ENCODE peak calls at places on chromosomes 5 and 9, in eight cellular contexts. L, R, G, N, H, Z, F and S are unnamed samples.

GRCh38 chr5:68134033-68134668 is 81.4 kb upstream of the PIK3R1 start:
- DNase-seq in L (no peak), R (no peak), G (no peak), N (peak; percentile 43), H (peak; percentile 34), Z (peak; percentile 16), F (no peak), S (no peak)

GRCh38 chr5:85604786-85605185 is 1013.0 kb upstream of the COX7C start:
- DNase-seq in L (no peak), R (no peak), G (no peak), N (no peak), H (no peak), Z (no peak), F (no peak), S (no peak)

GRCh38 chr9:89814340-89815040 is 209.7 kb downstream of the GADD45G start:
- DNase-seq in L (no peak), R (no peak), G (no peak), N (peak; percentile 3), H (peak; percentile 11), Z (no peak), F (no peak), S (no peak)

GRCh38 chr5:76691470-76692273 is 24.3 kb upstream of the F2R start:
- DNase-seq in L (peak; percentile 52), R (peak; percentile 72), G (no peak), N (peak; percentile 59), H (peak; percentile 77), Z (no peak), F (no peak), S (no peak)

GRCh38 chr5:149434162-149435014 is 55.3 kb upstream of the IL17B start:
- DNase-seq in L (peak; percentile 74), R (peak; percentile 69), G (peak; percentile 59), N (peak; percentile 82), H (peak; percentile 66), Z (peak; percentile 86), F (no peak), S (peak; percentile 78)

GRCh38 chr5:171335616-171336015 is 26.6 kb downstream of the TLX3 start:
- DNase-seq in L (no peak), R (no peak), G (no peak), N (no peak), H (no peak), Z (no peak), F (no peak), S (no peak)

GRCh38 chr5:96374653-96375052 is 58.4 kb downstream of the PCSK1 start:
- DNase-seq in L (no peak), R (no peak), G (no peak), N (no peak), H (no peak), Z (no peak), F (no peak), S (no peak)

GRCh38 chr5:107304671-107305070 is 366.1 kb downstream of the EFNA5 start:
- DNase-seq in L (no peak), R (no peak), G (no peak), N (no peak), H (no peak), Z (no peak), F (no peak), S (no peak)

GRCh38 chr9:99509900-99510299 is 287.8 kb downstream of the SEC61B start:
- DNase-seq in L (no peak), R (no peak), G (no peak), N (no peak), H (no peak), Z (no peak), F (no peak), S (peak; percentile 41)

GRCh38 chr5:9051779-9052178 is 494.1 kb downstream of the SEMA5A start:
- DNase-seq in L (no peak), R (no peak), G (no peak), N (no peak), H (no peak), Z (no peak), F (no peak), S (no peak)

GRCh38 chr9:23700359-23700758 is 125.7 kb downstream of the ELAVL2 start:
- DNase-seq in L (no peak), R (no peak), G (no peak), N (no peak), H (no peak), Z (no peak), F (no peak), S (no peak)

GRCh38 chr9:23707249-23707648 is 118.8 kb downstream of the ELAVL2 start:
- DNase-seq in L (no peak), R (no peak), G (no peak), N (no peak), H (no peak), Z (no peak), F (no peak), S (no peak)

GRCh38 chr9:23701291-23701690 is 124.7 kb downstream of the ELAVL2 start:
- DNase-seq in L (no peak), R (no peak), G (no peak), N (no peak), H (no peak), Z (no peak), F (no peak), S (no peak)

GRCh38 chr9:23698161-23698560 is 127.9 kb downstream of the ELAVL2 start:
- DNase-seq in L (no peak), R (no peak), G (no peak), N (no peak), H (no peak), Z (no peak), F (no peak), S (no peak)

DNA sequence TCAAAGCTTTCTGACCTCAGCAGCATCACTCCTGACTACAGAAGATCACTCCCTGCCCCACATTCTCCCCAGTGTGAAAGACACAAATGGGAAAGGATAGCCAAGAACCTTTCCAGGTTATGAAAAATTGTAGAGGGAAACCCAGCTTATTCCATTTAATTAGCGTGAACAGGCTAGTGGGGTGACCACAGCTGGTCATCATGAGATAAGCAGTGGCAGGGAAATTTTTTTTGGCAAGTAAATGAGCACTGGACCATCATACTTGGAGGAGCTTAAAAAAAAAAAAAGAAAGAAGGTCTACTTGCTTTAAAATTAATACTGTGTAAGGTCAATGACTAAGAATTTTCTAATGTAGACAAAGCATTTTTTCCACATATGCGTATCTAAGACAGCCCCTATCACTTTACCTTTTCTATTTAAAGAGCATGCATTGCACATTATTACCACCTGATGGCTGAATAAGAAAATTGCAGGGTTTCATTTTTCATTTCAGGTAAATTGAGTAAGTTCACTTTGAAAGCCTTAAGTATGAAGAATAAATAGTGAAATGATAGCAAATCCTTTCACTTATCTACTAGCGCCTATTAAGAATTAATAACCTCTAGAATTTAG is 123.6 kb downstream of the ELAVL2 start:
- DNase-seq in L (no peak), R (no peak), G (no peak), N (no peak), H (no peak), Z (no peak), F (no peak), S (no peak)
- TF ChIP-seq CTCF in L (no peak), R (no peak), G (peak; percentile 34), N (no peak), H (no peak), Z (no peak), F (no peak), S (no peak)

DNA sequence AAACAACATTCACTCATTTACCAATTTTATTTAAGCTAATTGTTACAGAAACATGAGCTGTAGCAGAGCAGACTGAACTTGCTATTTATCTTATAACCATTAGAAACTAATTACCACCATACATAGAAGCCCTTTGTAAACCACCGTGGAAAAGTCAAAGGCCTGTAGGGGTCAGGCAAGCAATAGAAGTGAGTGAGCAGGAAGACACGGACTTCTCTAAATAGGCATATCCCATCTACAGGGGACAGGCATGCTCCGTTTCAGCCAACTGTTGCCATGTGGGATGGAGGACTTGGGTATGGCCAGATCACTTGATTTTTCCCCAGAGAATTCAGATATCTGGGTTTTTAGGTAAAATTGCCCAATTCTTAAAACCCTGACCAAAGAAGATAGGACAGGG is 44.8 kb downstream of the PRRC1 start:
- DNase-seq in L (peak; percentile 17), R (peak; percentile 2), G (no peak), N (no peak), H (peak; percentile 41), Z (no peak), F (no peak), S (no peak)
- TF ChIP-seq CTCF in L (no peak), R (peak; percentile 25), G (peak; percentile 11), N (peak; percentile 10), H (peak; percentile 49), Z (peak; percentile 42), F (peak; percentile 53), S (peak; percentile 62)

GRCh38 chr9:2195211-2195610 is 180.1 kb downstream of the SMARCA2 start:
- DNase-seq in L (no peak), R (no peak), G (no peak), N (no peak), H (no peak), Z (no peak), F (no peak), S (no peak)

GRCh38 chr9:2198956-2199635 is 183.9 kb downstream of the SMARCA2 start:
- DNase-seq in L (no peak), R (no peak), G (no peak), N (no peak), H (no peak), Z (no peak), F (no peak), S (no peak)

GRCh38 chr9:2199999-2200796 is 185.1 kb downstream of the SMARCA2 start:
- DNase-seq in L (no peak), R (no peak), G (no peak), N (no peak), H (no peak), Z (no peak), F (no peak), S (no peak)
- TF ChIP-seq CTCF in L (no peak), R (no peak), G (no peak), N (no peak), H (no peak), Z (no peak), F (no peak), S (no peak)

DNA sequence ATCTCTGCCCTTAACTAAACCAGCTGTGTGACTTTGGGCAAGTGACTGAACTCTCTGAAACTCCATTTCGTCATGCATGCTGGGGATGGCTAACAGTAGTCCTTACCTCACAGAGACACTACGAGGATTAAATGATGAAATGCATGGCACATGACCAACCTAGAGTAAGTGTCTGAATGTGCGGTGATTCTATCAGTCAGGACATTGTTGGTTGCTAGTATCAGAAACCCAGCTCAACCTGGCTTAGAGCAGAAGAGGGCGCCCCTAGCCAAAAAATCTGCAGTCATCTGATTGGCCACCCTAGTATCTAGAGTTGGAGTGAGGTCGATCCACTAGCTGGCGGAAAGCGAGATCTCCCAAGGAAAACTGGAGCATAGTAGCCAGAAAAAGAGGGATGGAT is 25.2 kb downstream of the NEURL1B start:
- DNase-seq in L (peak; percentile 30), R (no peak), G (peak; percentile 25), N (peak; percentile 17), H (peak; percentile 30), Z (no peak), F (no peak), S (no peak)
- TF ChIP-seq CTCF in L (no peak), R (no peak), G (no peak), N (peak; percentile 1), H (no peak), Z (no peak), F (peak; percentile 30), S (peak; percentile 25)